ENCODE peak calls at places on chromosome X, in five cellular contexts. Q is H1, O is GM12878, E is HepG2, C is NT2/D1. F is an unnamed sample.
A peak's percentile ranks its signal among the peaks of the same experiment; 100 is the strongest.

GRCh38 chrX:102833136-102833535 is 103.9 kb upstream of the RAB40AL start:
- DNase-seq in Q (no peak), O (no peak), E (no peak), C (no peak), F (no peak)

GRCh38 chrX:27336466-27337091 is 126.6 kb downstream of the PPP4R3C start:
- DNase-seq in Q (peak; percentile 61), O (no peak), E (peak; percentile 2), C (peak; percentile 18), F (peak; percentile 46)

GRCh38 chrX:133290076-133290475 is 71.9 kb upstream of the TFDP3 start:
- DNase-seq in Q (no peak), O (no peak), E (no peak), C (no peak), F (no peak)

GRCh38 chrX:9495496-9495895 is 30.6 kb downstream of the TBL1X start:
- DNase-seq in Q (no peak), O (no peak), E (no peak), C (no peak), F (no peak)

GRCh38 chrX:42188730-42189129 is 265.4 kb upstream of the CASK start:
- DNase-seq in Q (no peak), O (no peak), E (no peak), C (no peak), F (no peak)

GRCh38 chrX:101986571-101986970 is 54.7 kb upstream of the ZMAT1 start:
- DNase-seq in Q (no peak), O (no peak), E (no peak), C (no peak), F (no peak)

GRCh38 chrX:40099046-40099968 is 1.5 kb upstream of the BCOR start:
- DNase-seq in Q (peak; percentile 63), O (peak; percentile 66), E (no peak), C (no peak), F (no peak)

GRCh38 chrX:65985922-65986588 is 53.8 kb downstream of the VSIG4 start:
- DNase-seq in Q (no peak), O (peak; percentile 55), E (peak; percentile 18), C (peak; percentile 49), F (peak; percentile 35)

GRCh38 chrX:129724767-129725166 is 14.0 kb upstream of the XPNPEP2 start:
- DNase-seq in Q (no peak), O (no peak), E (no peak), C (no peak), F (no peak)

GRCh38 chrX:48826135-48826875 is at the start of gene ERAS:
- DNase-seq in Q (no peak), O (no peak), E (no peak), C (no peak), F (no peak)

GRCh38 chrX:119459181-119459580 is 9.1 kb upstream of the SLC25A5 start:
- DNase-seq in Q (no peak), O (no peak), E (no peak), C (no peak), F (no peak)

GRCh38 chrX:1391370-1391706 is 575 bp downstream of the SLC25A6 start:
- DNase-seq in Q (peak; percentile 96), O (peak; percentile 69), E (peak; percentile 79), C (no peak), F (peak; percentile 90)

GRCh38 chrX:155592331-155592730 is 20.4 kb downstream of the TMLHE start:
- DNase-seq in Q (no peak), O (no peak), E (no peak), C (no peak), F (no peak)

GRCh38 chrX:11064851-11065600 is 46.1 kb upstream of the HCCS start:
- DNase-seq in Q (no peak), O (no peak), E (no peak), C (no peak), F (no peak)

GRCh38 chrX:128518508-128518907 is 466.3 kb upstream of the ACTRT1 start:
- DNase-seq in Q (no peak), O (no peak), E (peak; percentile 6), C (peak; percentile 16), F (peak; percentile 22)

GRCh38 chrX:30283456-30284200 is 25.6 kb downstream of the NR0B1 start:
- DNase-seq in Q (no peak), O (no peak), E (peak; percentile 22), C (no peak), F (no peak)

GRCh38 chrX:103211012-103211715 is 3.7 kb upstream of the BEX4 start:
- DNase-seq in Q (no peak), O (no peak), E (peak; percentile 25), C (peak; percentile 38), F (peak; percentile 63)

DNA sequence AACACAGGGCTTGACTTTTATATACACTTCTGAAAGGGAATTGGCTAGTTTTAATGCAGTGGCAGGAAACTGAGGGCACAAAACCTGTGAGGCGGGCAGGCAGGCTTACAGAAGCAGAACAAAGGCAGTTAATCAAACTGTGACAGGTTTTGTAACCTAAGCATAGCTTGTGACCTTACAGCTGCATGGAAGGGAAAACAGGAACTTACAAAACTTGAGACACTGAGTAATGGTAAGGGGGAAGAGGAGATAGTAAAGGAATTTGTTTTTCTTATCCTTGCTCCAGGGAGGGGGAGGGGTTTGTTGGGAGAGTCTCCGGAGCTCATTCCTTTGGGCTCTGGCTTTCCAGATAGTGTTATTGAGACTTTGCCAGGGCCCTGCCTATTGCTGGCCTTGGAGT is 55.6 kb downstream of the SLITRK4 start:
- DNase-seq in Q (no peak), O (no peak), E (no peak), C (no peak), F (no peak)
- TF ChIP-seq SUZ12 in Q (no peak), O (no peak), E (no peak), C (no peak), F (no peak)

DNA sequence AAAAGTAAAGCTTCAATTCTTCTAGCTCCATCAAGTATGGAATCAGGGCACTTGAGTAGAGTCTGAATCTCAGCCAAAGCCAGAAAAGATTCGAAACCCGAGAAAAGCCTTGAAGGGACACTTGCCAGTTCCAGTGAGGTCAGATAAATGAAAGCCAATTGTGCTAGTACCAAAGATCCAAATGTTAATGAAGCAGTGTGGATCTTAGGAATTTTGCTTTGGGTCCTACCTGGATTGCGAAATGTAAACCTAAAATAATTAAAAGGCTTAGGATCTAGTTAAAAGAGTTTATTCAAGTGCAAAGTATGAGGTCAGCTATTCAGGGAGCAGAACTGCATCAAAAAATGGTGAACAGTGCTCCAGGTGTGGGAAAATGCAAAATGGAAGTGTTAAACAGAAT is 552.6 kb downstream of the NAP1L3 start:
- DNase-seq in Q (no peak), O (no peak), E (no peak), C (no peak), F (no peak)
- TF ChIP-seq SUZ12 in Q (no peak), O (no peak), E (no peak), C (no peak), F (no peak)

DNA sequence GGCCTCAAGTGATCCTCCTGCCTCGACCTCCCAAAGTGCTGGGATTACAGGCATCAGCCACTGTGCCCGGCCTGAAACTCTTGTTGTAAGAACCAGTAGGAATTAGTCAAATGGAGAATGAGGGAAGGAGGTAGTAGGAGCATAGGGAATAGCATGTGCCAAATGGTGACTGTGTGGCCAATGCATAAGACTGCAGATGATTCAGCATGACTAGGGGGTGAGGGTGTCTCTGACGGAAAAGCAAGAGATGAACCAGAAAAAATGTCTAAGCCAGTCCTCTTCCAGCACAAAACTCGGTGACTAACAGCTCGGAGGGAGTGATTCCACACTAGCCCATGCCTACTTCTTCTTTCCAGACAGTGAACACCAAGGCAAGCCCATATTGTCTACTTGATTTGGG is 58.2 kb upstream of the DUSP21 start:
- DNase-seq in Q (no peak), O (no peak), E (no peak), C (no peak), F (no peak)
- TF ChIP-seq SUZ12 in Q (no peak), O (no peak), E (no peak), C (no peak), F (no peak)

DNA sequence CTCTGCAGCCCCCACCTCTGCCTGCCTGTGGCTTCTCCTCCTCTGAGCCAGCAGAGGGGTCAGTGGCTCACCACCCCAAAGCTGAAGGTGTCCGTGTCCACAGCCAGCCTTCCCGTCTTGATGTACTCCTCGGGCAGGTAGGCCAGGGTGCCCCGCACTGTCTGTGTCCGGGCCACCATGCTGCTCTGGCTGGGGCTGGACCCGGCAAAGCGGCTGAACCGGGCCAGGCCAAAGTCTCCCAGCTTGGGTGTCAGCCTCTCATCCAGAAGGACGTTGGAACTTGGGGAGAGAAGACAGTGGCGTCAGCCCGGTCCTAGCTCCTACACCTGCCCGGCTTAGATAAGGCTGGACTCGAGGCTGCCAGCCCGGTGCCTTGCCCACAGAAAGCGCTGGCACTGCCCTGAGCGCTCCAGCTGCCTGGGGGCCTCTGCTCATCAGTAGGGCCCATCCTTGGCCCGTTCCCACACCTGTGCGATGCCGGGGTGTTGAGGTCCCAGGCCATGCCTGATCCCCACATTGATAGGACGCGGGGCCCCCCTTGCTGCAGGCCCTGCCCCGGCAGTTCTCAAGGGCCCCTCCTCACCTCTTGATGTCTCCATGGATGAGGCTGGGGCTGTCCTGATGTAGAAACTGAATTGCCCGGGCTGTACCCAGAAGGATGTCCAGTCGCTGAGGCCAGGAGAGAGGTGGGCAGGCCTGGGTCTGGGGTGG is 3.2 kb downstream of the IRAK1 start:
- DNase-seq in Q (no peak), O (no peak), E (no peak), C (no peak), F (no peak)
- TF ChIP-seq SUZ12 in Q (no peak), O (no peak), E (no peak), C (no peak), F (no peak)

DNA sequence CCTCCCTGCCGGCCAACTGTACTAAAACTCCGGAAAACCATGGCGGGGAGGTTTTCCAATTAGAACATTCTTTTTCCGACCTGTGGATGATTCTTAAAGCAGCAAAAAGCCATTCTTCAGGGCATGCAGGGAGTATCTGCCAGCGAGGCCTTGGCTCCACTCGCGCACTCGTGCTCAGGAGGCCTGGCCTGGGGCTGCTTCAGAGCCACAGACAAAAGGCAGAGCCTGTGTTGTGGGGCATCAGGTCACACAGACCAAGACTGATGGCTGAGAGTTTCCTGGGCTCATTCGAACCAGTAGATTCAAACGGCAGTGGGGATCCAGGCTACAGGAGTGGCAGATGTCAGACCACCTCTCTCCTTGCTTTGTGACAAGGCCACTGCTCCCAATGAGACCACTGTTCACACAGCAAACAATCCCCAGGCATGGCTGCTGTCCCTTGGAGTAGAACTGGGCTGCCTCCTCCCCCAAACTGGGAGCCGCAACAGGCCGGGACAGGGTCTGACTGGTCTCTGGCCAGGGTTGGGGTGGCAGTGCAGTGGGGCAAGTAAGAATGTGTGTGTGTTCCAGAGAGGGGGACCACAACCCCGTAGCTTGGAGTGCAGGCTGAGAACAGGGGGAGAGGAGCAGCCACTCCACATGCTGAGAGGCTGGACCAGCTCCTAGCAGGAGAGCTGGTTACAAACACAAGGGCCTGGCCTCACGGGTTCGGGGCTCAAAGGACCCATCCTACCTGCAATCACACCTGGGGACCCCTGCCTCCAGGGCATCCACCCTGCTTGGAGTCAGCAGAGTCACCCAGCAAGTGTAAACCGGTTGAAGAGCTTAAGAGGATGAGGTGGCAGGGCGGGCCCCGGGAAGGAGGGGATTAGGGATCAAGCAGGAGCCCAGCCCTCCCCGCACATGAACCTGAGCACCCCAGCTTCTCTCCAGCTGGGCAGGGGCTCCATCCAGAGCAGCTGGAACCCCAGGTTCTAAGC is 3.9 kb upstream of the ZNF185 start:
- DNase-seq in Q (no peak), O (no peak), E (no peak), C (no peak), F (no peak)
- TF ChIP-seq SUZ12 in Q (no peak), O (no peak), E (no peak), C (no peak), F (no peak)

DNA sequence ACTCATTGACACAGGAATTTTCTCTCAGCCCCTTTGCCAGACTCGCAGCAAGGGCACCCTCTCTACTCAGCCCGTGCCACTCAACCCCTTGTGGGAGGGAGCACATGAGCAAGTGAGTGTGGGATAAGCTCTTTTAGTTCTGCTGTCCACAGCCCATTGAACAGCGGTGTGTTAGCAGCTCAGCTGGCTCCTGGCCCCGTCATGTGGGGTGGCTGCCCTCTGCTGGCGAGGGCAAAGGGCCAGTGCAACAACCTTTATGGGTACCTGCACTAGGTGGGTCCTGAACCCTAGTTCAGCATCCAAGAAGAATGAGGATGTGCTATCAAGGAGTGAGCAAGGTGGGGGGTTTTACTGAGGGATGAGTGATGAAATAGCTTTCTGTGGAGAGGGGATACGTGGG is 85.0 kb upstream of the ZNF81 start:
- DNase-seq in Q (peak; percentile 56), O (no peak), E (no peak), C (no peak), F (peak; percentile 31)
- TF ChIP-seq SUZ12 in Q (no peak), O (no peak), E (no peak), C (no peak), F (no peak)

F was measured in HEK293T.